ENCODE peak calls at places on chromosome 4, in six cellular contexts. One of them, this sample, is unnamed.

GRCh38 chr4:3220586-3221494 is 28.1 kb upstream of the MSANTD1 start:
- DNase-seq in HCT116: no peak
- DNase-seq in K562: no peak
- DNase-seq in HepG2: no peak
- DNase-seq in H1: no peak
- DNase-seq in GM12878: no peak
- DNase-seq in this sample: no peak

GRCh38 chr4:109649872-109650271 is 53.4 kb downstream of the CASP6 start:
- DNase-seq in H1: no peak
- DNase-seq in K562: no peak
- DNase-seq in HepG2: no peak
- DNase-seq in GM12878: peak
- DNase-seq in HCT116: no peak
- DNase-seq in this sample: no peak

GRCh38 chr4:57162499-57163019 is 52.4 kb upstream of the IGFBP7 start:
- DNase-seq in GM12878: no peak
- DNase-seq in HCT116: no peak
- DNase-seq in HepG2: no peak
- DNase-seq in H1: no peak
- DNase-seq in K562: no peak
- DNase-seq in this sample: peak

GRCh38 chr4:8439914-8440490 is 521 bp downstream of the ACOX3 start:
- DNase-seq in HCT116: no peak
- DNase-seq in H1: no peak
- DNase-seq in HepG2: peak
- DNase-seq in K562: peak
- DNase-seq in GM12878: no peak
- DNase-seq in this sample: no peak

GRCh38 chr4:73259552-73260140 is 1.0 kb upstream of the ANKRD17 start:
- DNase-seq in H1: no peak
- DNase-seq in HepG2: peak
- DNase-seq in HCT116: no peak
- DNase-seq in K562: peak
- DNase-seq in GM12878: no peak
- DNase-seq in this sample: no peak

GRCh38 chr4:40721730-40722171 is 28.0 kb upstream of the NSUN7 start:
- DNase-seq in HepG2: peak
- DNase-seq in K562: no peak
- DNase-seq in HCT116: no peak
- DNase-seq in GM12878: no peak
- DNase-seq in H1: no peak
- DNase-seq in this sample: no peak

GRCh38 chr4:57114973-57115372 is 4.8 kb upstream of the IGFBP7 start:
- DNase-seq in H1: no peak
- DNase-seq in HepG2: no peak
- DNase-seq in GM12878: no peak
- DNase-seq in K562: no peak
- DNase-seq in HCT116: no peak
- DNase-seq in this sample: no peak

GRCh38 chr4:45036677-45037076 is 310.3 kb upstream of the GNPDA2 start:
- DNase-seq in GM12878: no peak
- DNase-seq in H1: no peak
- DNase-seq in HCT116: no peak
- DNase-seq in HepG2: no peak
- DNase-seq in K562: no peak
- DNase-seq in this sample: no peak

GRCh38 chr4:165170819-165171218 is 36.5 kb upstream of the KLHL2 start:
- DNase-seq in GM12878: no peak
- DNase-seq in K562: no peak
- DNase-seq in HCT116: no peak
- DNase-seq in H1: no peak
- DNase-seq in HepG2: no peak
- DNase-seq in this sample: no peak

GRCh38 chr4:43990968-43991367 is 457.6 kb downstream of the KCTD8 start:
- DNase-seq in HCT116: no peak
- DNase-seq in K562: no peak
- DNase-seq in HepG2: no peak
- DNase-seq in H1: no peak
- DNase-seq in GM12878: no peak
- DNase-seq in this sample: peak

GRCh38 chr4:52545099-52546069 is 113.7 kb downstream of the USP46 start:
- DNase-seq in HCT116: peak
- DNase-seq in GM12878: peak
- DNase-seq in K562: peak
- DNase-seq in H1: peak
- DNase-seq in HepG2: peak
- DNase-seq in this sample: peak

GRCh38 chr4:189771696-189772361 is 168.8 kb upstream of the FRG1 start:
- DNase-seq in HCT116: no peak
- DNase-seq in GM12878: no peak
- DNase-seq in K562: no peak
- DNase-seq in HepG2: no peak
- DNase-seq in H1: no peak
- DNase-seq in this sample: no peak

GRCh38 chr4:68361146-68361589 is 11.3 kb upstream of the YTHDC1 start:
- DNase-seq in H1: no peak
- DNase-seq in HCT116: no peak
- DNase-seq in GM12878: no peak
- DNase-seq in K562: no peak
- DNase-seq in HepG2: peak
- DNase-seq in this sample: peak

GRCh38 chr4:6008766-6009385 is 9.4 kb downstream of the C4orf50 start:
- DNase-seq in GM12878: no peak
- DNase-seq in HCT116: no peak
- DNase-seq in H1: no peak
- DNase-seq in HepG2: no peak
- DNase-seq in K562: no peak
- DNase-seq in this sample: no peak

GRCh38 chr4:61202638-61203495 is 2.7 kb downstream of the ADGRL3 start:
- DNase-seq in GM12878: no peak
- DNase-seq in K562: no peak
- DNase-seq in H1: peak
- DNase-seq in HCT116: no peak
- DNase-seq in HepG2: no peak
- DNase-seq in this sample: peak

GRCh38 chr4:82773049-82773448 is 25.5 kb downstream of the SCD5 start:
- DNase-seq in HCT116: no peak
- DNase-seq in H1: no peak
- DNase-seq in GM12878: no peak
- DNase-seq in K562: no peak
- DNase-seq in HepG2: no peak
- DNase-seq in this sample: no peak
- TF ChIP-seq JUND in HCT116: no peak
- TF ChIP-seq JUND in H1: no peak
- TF ChIP-seq JUND in GM12878: no peak
- TF ChIP-seq JUND in K562: no peak
- TF ChIP-seq JUND in HepG2: no peak
- TF ChIP-seq JUND in this sample: no peak

GRCh38 chr4:84594724-84595123 is 11.8 kb downstream of the CDS1 start:
- DNase-seq in HCT116: no peak
- DNase-seq in H1: no peak
- DNase-seq in HepG2: no peak
- DNase-seq in K562: no peak
- DNase-seq in GM12878: no peak
- DNase-seq in this sample: no peak

GRCh38 chr4:84597450-84597849 is 14.5 kb downstream of the CDS1 start:
- DNase-seq in K562: no peak
- DNase-seq in HepG2: no peak
- DNase-seq in H1: no peak
- DNase-seq in HCT116: peak
- DNase-seq in GM12878: no peak
- DNase-seq in this sample: no peak

GRCh38 chr4:84596826-84597225 is 13.9 kb downstream of the CDS1 start:
- DNase-seq in H1: no peak
- DNase-seq in GM12878: no peak
- DNase-seq in HCT116: no peak
- DNase-seq in K562: peak
- DNase-seq in HepG2: no peak
- DNase-seq in this sample: no peak
- TF ChIP-seq JUND in H1: no peak
- TF ChIP-seq JUND in GM12878: no peak
- TF ChIP-seq JUND in HCT116: no peak
- TF ChIP-seq JUND in K562: peak
- TF ChIP-seq JUND in HepG2: no peak
- TF ChIP-seq JUND in this sample: no peak

DNA sequence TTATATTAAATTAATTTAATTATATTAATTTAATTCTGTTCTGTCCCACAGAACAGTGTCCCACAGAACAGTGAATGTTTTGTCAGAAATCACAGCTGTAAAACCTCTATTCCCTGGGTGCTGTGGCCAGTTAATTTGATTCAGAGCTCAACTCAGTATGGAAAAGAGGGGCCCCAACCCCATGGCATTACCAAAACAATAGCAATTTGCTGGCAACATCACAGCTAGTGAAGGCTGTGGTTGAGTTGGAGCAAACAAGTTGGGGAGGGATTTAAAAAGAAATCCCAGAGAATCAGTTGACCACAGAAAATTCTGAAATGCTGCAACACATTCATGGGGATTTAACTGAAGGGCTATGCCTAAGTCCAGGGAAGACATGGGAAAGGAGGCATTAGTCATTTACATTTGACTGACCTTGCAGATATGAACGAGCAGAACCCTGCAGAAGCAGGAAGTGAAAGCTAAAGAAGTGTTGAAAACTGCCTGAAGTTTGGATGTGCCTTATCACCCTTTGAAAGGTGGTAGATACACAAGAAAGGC is 30.1 kb downstream of the PDHA2 start:
- DNase-seq in HCT116: no peak
- DNase-seq in K562: no peak
- DNase-seq in HepG2: no peak
- DNase-seq in GM12878: no peak
- DNase-seq in H1: no peak
- DNase-seq in this sample: no peak
- TF ChIP-seq JUND in HCT116: no peak
- TF ChIP-seq JUND in K562: no peak
- TF ChIP-seq JUND in HepG2: no peak
- TF ChIP-seq JUND in GM12878: no peak
- TF ChIP-seq JUND in H1: no peak
- TF ChIP-seq JUND in this sample: no peak

DNA sequence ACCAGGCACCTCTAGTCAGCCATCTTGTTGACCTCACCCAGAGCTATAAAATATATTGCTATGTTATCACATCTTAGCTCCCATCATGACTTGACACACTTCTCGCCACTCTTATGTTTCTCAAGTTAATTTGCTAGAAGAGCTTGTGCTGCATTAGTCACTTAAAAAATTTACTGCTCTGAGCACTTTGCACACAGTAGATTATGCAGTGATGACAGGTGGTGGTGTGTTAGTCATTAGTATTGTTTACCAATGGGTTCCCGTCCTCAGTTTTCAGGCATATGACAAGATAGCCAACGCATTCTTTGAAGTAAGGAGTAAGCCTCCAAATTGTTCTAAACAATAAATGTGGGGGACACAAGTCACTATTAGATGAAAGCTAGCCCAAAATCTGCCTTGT is 1002.5 kb upstream of the PCDH7 start:
- DNase-seq in HepG2: no peak
- DNase-seq in K562: no peak
- DNase-seq in GM12878: no peak
- DNase-seq in HCT116: no peak
- DNase-seq in H1: no peak
- DNase-seq in this sample: no peak
- TF ChIP-seq JUND in HepG2: no peak
- TF ChIP-seq JUND in K562: no peak
- TF ChIP-seq JUND in GM12878: no peak
- TF ChIP-seq JUND in HCT116: no peak
- TF ChIP-seq JUND in H1: no peak
- TF ChIP-seq JUND in this sample: no peak

GRCh38 chr4:986949-987688 is at the start of gene IDUA:
- DNase-seq in HCT116: peak
- DNase-seq in HepG2: peak
- DNase-seq in GM12878: no peak
- DNase-seq in H1: peak
- DNase-seq in K562: peak
- DNase-seq in this sample: peak
- TF ChIP-seq JUND in HCT116: no peak
- TF ChIP-seq JUND in HepG2: no peak
- TF ChIP-seq JUND in GM12878: no peak
- TF ChIP-seq JUND in H1: no peak
- TF ChIP-seq JUND in K562: peak
- TF ChIP-seq JUND in this sample: no peak